ENCODE peak calls at places on chromosome 17, in eight cellular contexts. S, Y, B, N, G, R, U and I are unnamed samples. For H3K9me3, the result is how much of the 10 kb centered on the place peaks cover.

GRCh38 chr17:60416368-60416925 is 5.8 kb upstream of the CHCT1 start:
- DNase-seq in S (no peak), Y (no peak), B (no peak), N (no peak), R (no peak), U (no peak), G (no peak), I (no peak)

GRCh38 chr17:55198690-55199370 is 65.9 kb upstream of the HLF start:
- DNase-seq in B (no peak), N (no peak), R (no peak), S (no peak), G (no peak), U (no peak), Y (no peak), I (no peak)

GRCh38 chr17:3879181-3879580 is 13.7 kb downstream of the CAMKK1 start:
- DNase-seq in N (no peak), U (no peak), Y (no peak), S (no peak), G (no peak), R (peak), B (peak), I (no peak)

GRCh38 chr17:35373984-35374765 is 754 bp upstream of the SLFN11 start:
- DNase-seq in S (no peak), U (peak), Y (no peak), R (peak), G (peak), N (peak), B (peak), I (peak)

GRCh38 chr17:34167359-34167758 is 87.7 kb upstream of the CCL2 start:
- DNase-seq in G (no peak), Y (no peak), B (no peak), S (no peak), N (no peak), R (peak), U (no peak), I (no peak)

GRCh38 chr17:2174471-2175293 is 119.8 kb downstream of the HIC1 start:
- DNase-seq in B (peak), U (peak), Y (no peak), S (no peak), N (peak), G (peak), R (peak), I (peak)

GRCh38 chr17:75237100-75238014 is 24.0 kb downstream of the GGA3 start:
- DNase-seq in R (no peak), N (peak), Y (no peak), G (no peak), U (peak), B (no peak), S (no peak), I (no peak)

GRCh38 chr17:30290696-30291570 is 811 bp downstream of the BLMH start:
- DNase-seq in G (peak), N (peak), U (peak), Y (no peak), S (no peak), B (peak), R (peak), I (peak)

GRCh38 chr17:10036511-10037061 is 131.5 kb upstream of the RCVRN start:
- DNase-seq in N (peak), S (no peak), U (peak), G (peak), B (peak), Y (no peak), R (no peak), I (peak)

GRCh38 chr17:72837335-72837734 is 255.2 kb downstream of the SLC39A11 start:
- DNase-seq in R (no peak), N (no peak), Y (no peak), B (no peak), U (no peak), S (no peak), G (no peak), I (no peak)

GRCh38 chr17:77189148-77189547 is 48.4 kb downstream of the SEC14L1 start:
- DNase-seq in B (no peak), Y (no peak), N (no peak), U (no peak), S (no peak), G (no peak), R (no peak), I (no peak)

GRCh38 chr17:66807182-66807581 is 27.7 kb upstream of the CACNG5 start:
- DNase-seq in S (no peak), N (no peak), U (no peak), Y (no peak), G (no peak), B (no peak), R (no peak), I (no peak)

GRCh38 chr17:38893612-38894011 is 23.8 kb downstream of the LASP1 start:
- DNase-seq in S (no peak), B (peak), G (peak), R (no peak), N (no peak), Y (no peak), U (no peak), I (no peak)

GRCh38 chr17:65228734-65229390 is 91.7 kb downstream of the RGS9 start:
- DNase-seq in G (no peak), Y (no peak), N (no peak), S (no peak), U (no peak), B (peak), R (peak), I (no peak)

GRCh38 chr17:4739122-4740024 is at the start of the genes CXCL16 and ZMYND15:
- DNase-seq in U (peak), Y (no peak), S (no peak), B (peak), G (peak), N (peak), R (peak), I (peak)

GRCh38 chr17:64320613-64321553 is 57.8 kb upstream of the TEX2 start:
- DNase-seq in S (no peak), B (peak), N (no peak), Y (no peak), R (peak), U (peak), G (peak), I (peak)

GRCh38 chr17:10063730-10064221 is 134.6 kb downstream of the GAS7 start:
- DNase-seq in N (peak), R (peak), Y (no peak), B (peak), G (peak), S (peak), U (no peak), I (peak)

GRCh38 chr17:31327534-31328526 is 6.4 kb upstream of the EVI2A start:
- DNase-seq in Y (no peak), S (no peak), R (peak), G (no peak), B (peak), U (no peak), N (no peak), I (no peak)

GRCh38 chr17:55606431-55606830 is 95.2 kb upstream of the SMIM36 start:
- DNase-seq in N (no peak), S (no peak), R (peak), U (no peak), B (no peak), Y (no peak), G (no peak), I (no peak)

GRCh38 chr17:30950669-30951399 is 20.0 kb upstream of the RNF135 start:
- DNase-seq in U (peak), B (peak), S (peak), G (peak), R (peak), Y (peak), N (no peak), I (peak)

GRCh38 chr17:52106638-52107261 is 51.8 kb downstream of the CA10 start:
- DNase-seq in G (no peak), U (no peak), Y (no peak), S (no peak), N (no peak), B (peak), R (peak), I (no peak)

GRCh38 chr17:9645858-9646555 is 690 bp downstream of the USP43 start:
- DNase-seq in U (no peak), N (no peak), S (no peak), Y (no peak), B (peak), G (peak), R (no peak), I (no peak)

GRCh38 chr17:41705271-41705991 is 6.7 kb upstream of the GAST start:
- DNase-seq in N (no peak), B (no peak), Y (no peak), S (no peak), R (peak), G (no peak), U (no peak), I (no peak)

GRCh38 chr17:40582328-40582901 is 17.1 kb upstream of the CCR7 start:
- DNase-seq in G (peak), S (no peak), Y (no peak), N (no peak), B (no peak), R (no peak), U (peak), I (no peak)

GRCh38 chr17:36880506-36880905 is 56.8 kb upstream of the LHX1 start:
- DNase-seq in R (no peak), B (no peak), Y (no peak), S (no peak), U (no peak), N (no peak), G (no peak), I (no peak)

GRCh38 chr17:17352836-17353624 is 49.9 kb downstream of the NT5M start:
- DNase-seq in G (no peak), Y (no peak), N (peak), B (no peak), R (no peak), S (no peak), U (no peak), I (peak)
- H3K27ac ChIP-seq in G (no peak), Y (no peak), N (no peak), B (no peak), R (no peak), S (no peak), U (no peak), I (no peak)

GRCh38 chr17:81815646-81815985 is 11.7 kb downstream of the GCGR start:
- DNase-seq in N (no peak), Y (no peak), U (no peak), B (no peak), R (no peak), S (no peak), G (no peak), I (no peak)

GRCh38 chr17:81821147-81821546 is 11.9 kb downstream of the MCRIP1 start:
- DNase-seq in B (no peak), U (no peak), G (no peak), S (no peak), R (no peak), N (no peak), Y (no peak), I (no peak)

GRCh38 chr17:81814748-81815645 is 11.0 kb downstream of the GCGR start:
- DNase-seq in B (no peak), R (no peak), U (no peak), Y (no peak), G (no peak), S (no peak), N (no peak), I (no peak)

GRCh38 chr17:81819648-81820171 is 13.4 kb downstream of the MCRIP1 start:
- DNase-seq in B (no peak), Y (no peak), U (no peak), G (no peak), N (no peak), R (no peak), S (no peak), I (no peak)

GRCh38 chr17:81817758-81818147 is 13.8 kb downstream of the GCGR start:
- DNase-seq in N (no peak), U (no peak), G (no peak), R (no peak), Y (no peak), S (no peak), B (no peak), I (no peak)
- H3K9me3 ChIP-seq in N (under half), U (under half), G (under half), R (under half), Y (under half), S (under half), B (under half), I (under half)

DNA sequence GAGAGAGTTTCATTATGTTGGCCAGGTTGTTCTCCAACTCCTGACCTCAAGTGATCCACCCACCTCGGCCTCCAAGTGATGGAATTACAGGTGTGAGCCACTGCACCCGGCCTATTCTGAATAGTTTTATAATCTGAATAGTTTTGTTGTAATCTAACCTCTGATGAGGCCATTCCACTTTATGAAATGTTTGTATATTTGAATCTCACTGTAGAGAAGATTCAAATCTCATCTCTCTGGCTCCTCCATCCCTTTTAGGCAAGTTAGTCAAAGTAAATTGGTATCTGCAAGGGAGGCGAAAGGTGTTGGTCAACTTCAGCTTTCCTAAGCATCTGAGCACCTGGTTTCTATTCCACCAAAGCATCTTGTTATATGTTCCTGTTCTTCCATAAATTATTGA is 131.2 kb downstream of the BRIP1 start:
- DNase-seq in S (no peak), Y (no peak), U (no peak), B (no peak), N (no peak), G (no peak), R (no peak), I (no peak)
- H3K27ac ChIP-seq in S (no peak), Y (no peak), U (no peak), B (no peak), N (no peak), G (no peak), R (no peak), I (no peak)

GRCh38 chr17:61699694-61700093 is 108.7 kb upstream of the NACA2 start:
- DNase-seq in U (no peak), B (no peak), R (no peak), G (no peak), Y (no peak), S (no peak), N (no peak), I (no peak)
- H3K9me3 ChIP-seq in U (under half), B (under half), R (under half), G (under half), Y (under half), S (under half), N (under half), I (under half)

GRCh38 chr17:46025060-46025459 is 26.0 kb downstream of the STH start:
- DNase-seq in R (no peak), U (no peak), Y (no peak), B (no peak), S (no peak), N (no peak), G (no peak), I (no peak)
- H3K27ac ChIP-seq in R (no peak), U (peak), Y (no peak), B (no peak), S (no peak), N (no peak), G (peak), I (no peak)

GRCh38 chr17:16623282-16623681 is 30.4 kb downstream of the ZNF624 start:
- DNase-seq in U (no peak), B (no peak), Y (no peak), S (no peak), N (no peak), R (no peak), G (no peak), I (no peak)
- H3K9me3 ChIP-seq in U (half or more), B (under half), Y (half or more), S (under half), N (under half), R (under half), G (half or more), I (half or more)

DNA sequence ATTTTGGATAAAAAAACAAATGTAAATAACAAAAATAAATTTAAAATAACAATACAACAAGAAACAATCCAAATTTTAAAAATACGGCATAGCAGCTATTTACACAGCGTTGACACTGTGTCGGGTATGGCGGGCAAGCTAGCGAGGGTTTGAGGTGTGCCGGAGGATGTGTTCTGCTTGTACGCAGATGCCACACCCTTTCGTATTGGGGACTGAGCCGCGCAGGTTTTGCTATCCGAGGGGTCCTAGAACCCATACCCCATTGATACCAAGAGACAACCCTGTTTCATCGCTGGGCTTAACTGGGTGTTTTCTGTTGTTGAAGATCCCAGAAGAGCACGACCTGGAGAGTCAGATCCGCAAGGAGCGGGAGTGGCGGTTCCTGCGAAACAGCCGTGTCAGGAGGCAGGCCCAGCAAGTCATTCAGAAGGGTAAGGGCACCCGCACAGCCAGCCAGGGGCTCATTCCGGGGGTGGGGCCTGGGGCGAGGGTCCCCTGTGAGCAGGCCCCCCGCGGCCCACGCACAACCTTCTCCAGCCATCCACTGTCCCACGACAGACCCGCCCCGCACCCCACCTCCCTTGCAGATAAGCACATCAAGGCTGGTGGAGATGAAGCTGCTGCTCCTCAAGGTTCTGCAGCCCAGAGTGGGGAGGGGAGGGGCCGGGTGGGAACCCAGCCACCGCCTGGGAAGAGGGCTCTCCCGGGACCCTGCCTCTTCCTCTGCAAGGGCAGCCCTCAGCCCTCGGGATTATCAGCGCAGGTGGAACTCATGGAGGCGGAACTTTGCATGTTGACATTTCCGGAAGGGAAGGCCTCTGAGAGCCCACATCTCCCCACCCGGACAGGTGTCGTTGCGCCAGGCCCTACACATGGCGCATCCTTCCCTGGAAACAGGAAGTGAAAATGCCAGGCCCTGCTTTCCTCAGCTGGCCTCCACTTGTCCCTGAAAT is 51.2 kb upstream of the CHMP6 start:
- DNase-seq in N (peak), R (no peak), Y (no peak), B (no peak), G (peak), S (no peak), U (peak), I (peak)
- H3K27ac ChIP-seq in N (no peak), R (no peak), Y (no peak), B (no peak), G (no peak), S (no peak), U (no peak), I (peak)

GRCh38 chr17:22203208-22203715 is 510.9 kb downstream of the KCNJ18 start:
- DNase-seq in B (no peak), N (peak), G (no peak), S (no peak), Y (no peak), U (no peak), R (no peak), I (no peak)
- H3K9me3 ChIP-seq in B (under half), N (under half), G (under half), S (under half), Y (under half), U (under half), R (under half), I (under half)

GRCh38 chr17:82745524-82745923 is 6.3 kb upstream of the TBCD start:
- DNase-seq in G (peak), S (no peak), Y (no peak), N (no peak), B (no peak), R (no peak), U (no peak), I (no peak)

GRCh38 chr17:82743344-82744219 is 8.2 kb downstream of the FN3K start:
- DNase-seq in N (no peak), S (no peak), B (no peak), U (peak), Y (no peak), R (no peak), G (peak), I (no peak)

GRCh38 chr17:82736511-82737185 is 1.2 kb downstream of the FN3K start:
- DNase-seq in G (no peak), B (no peak), R (no peak), S (no peak), U (peak), N (no peak), Y (no peak), I (no peak)

GRCh38 chr17:82737981-82738877 is 2.8 kb downstream of the FN3K start:
- DNase-seq in N (no peak), B (peak), U (peak), Y (no peak), S (no peak), G (peak), R (no peak), I (no peak)

DNA sequence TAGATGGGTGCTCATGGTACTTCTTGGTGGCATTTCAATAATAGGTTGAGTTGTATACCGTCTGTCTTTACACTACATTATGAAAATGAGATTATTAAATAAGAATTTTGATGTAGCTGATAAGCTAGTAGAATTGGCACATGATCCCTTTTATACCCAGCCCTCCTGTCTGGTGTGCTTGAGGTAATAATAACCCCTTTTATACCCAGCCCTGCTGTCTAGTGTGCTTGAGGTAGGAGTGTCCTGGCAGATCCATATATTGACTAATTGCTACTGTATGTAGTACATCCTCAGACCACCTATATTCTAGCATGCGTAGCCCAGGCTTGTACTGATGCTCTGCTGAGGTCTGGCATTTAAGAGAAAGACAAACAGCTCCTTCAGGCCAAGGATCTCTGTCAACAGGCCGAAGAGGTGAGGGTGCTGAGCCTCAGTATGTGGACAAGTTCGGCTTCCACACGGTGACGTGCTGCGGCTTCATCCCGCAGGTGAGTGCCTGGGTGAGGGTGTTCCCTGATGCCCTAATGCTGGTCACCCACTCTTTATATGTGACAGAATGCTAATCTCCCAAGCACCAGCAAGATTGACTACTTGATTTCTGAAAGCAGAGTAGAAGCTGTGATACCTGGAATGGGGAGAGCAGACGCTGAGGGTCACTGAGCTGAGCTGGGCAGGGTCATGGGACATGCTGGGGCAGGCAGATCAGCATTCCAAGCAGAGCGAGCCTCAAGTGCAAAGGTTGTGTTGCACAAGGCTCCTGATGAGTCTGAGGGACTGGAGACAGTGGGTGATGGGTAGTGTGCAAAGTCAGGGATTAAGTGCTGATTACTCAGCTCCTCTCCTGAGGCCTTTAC is 5.7 kb downstream of the FN3K start:
- DNase-seq in S (no peak), G (peak), R (peak), B (peak), N (no peak), U (peak), Y (no peak), I (no peak)
- H3K27ac ChIP-seq in S (no peak), G (no peak), R (no peak), B (no peak), N (no peak), U (no peak), Y (no peak), I (no peak)

GRCh38 chr17:27082775-27083154 is 211.1 kb upstream of the WSB1 start:
- DNase-seq in B (no peak), N (no peak), S (no peak), U (no peak), Y (no peak), G (no peak), R (no peak), I (no peak)
- H3K9me3 ChIP-seq in B (under half), N (under half), S (under half), U (under half), Y (under half), G (under half), R (under half), I (under half)